ENCODE peak calls at places on chromosome 2, in five cellular contexts. V, Z, L, H and X are unnamed samples.

GRCh38 chr2:226733189-226733858 is 66.3 kb downstream of the IRS1 start:
- DNase-seq in Z (no peak), V (no peak), H (no peak), L (no peak), X (no peak)

GRCh38 chr2:10241641-10242430 is 60.9 kb upstream of the HPCAL1 start:
- DNase-seq in L (peak; percentile 48), H (no peak), V (peak; percentile 46), Z (no peak), X (no peak)

GRCh38 chr2:16093639-16094447 is 153.5 kb downstream of the MYCN start:
- DNase-seq in L (no peak), H (no peak), Z (no peak), V (no peak), X (no peak)

GRCh38 chr2:171158790-171159325 is 1.8 kb downstream of the TLK1 start:
- DNase-seq in Z (no peak), V (no peak), H (no peak), L (no peak), X (no peak)

GRCh38 chr2:151728736-151729415 is 5.4 kb downstream of the NEB start:
- DNase-seq in V (no peak), H (peak; percentile 44), L (no peak), Z (no peak), X (no peak)

GRCh38 chr2:172877826-172878225 is 142.2 kb downstream of the RAPGEF4 start:
- DNase-seq in Z (no peak), H (no peak), L (no peak), V (no peak), X (no peak)

GRCh38 chr2:202941771-202942170 is 29.7 kb downstream of the CARF start:
- DNase-seq in V (no peak), H (no peak), L (no peak), Z (no peak), X (no peak)

GRCh38 chr2:170022692-170023091 is 155.3 kb upstream of the MYO3B start:
- DNase-seq in V (no peak), H (no peak), Z (no peak), L (no peak), X (no peak)

GRCh38 chr2:238511614-238511950 is 84.9 kb downstream of the ASB1 start:
- DNase-seq in L (no peak), V (peak; percentile 37), H (no peak), Z (no peak), X (no peak)

GRCh38 chr2:142580691-142581090 is 296.8 kb upstream of the KYNU start:
- DNase-seq in H (no peak), Z (no peak), L (no peak), V (no peak), X (no peak)

GRCh38 chr2:163563336-163563735 is 172.5 kb downstream of the FIGN start:
- DNase-seq in L (no peak), V (no peak), H (no peak), Z (no peak), X (no peak)

GRCh38 chr2:24984912-24985311 is 13.2 kb upstream of the DNAJC27 start:
- DNase-seq in Z (no peak), V (no peak), H (peak; percentile 22), L (no peak), X (no peak)

GRCh38 chr2:149084924-149085795 is 46.7 kb downstream of the LYPD6B start:
- DNase-seq in Z (no peak), L (no peak), V (no peak), H (no peak), X (no peak)

GRCh38 chr2:158618859-158619490 is 162.2 kb downstream of the PKP4 start:
- DNase-seq in Z (no peak), V (no peak), H (peak; percentile 11), L (no peak), X (no peak)

GRCh38 chr2:58865436-58865835 is 624.3 kb upstream of the FANCL start:
- DNase-seq in L (no peak), H (no peak), Z (no peak), V (no peak), X (no peak)

GRCh38 chr2:111708478-111708877 is 175.5 kb downstream of the ANAPC1 start:
- DNase-seq in Z (no peak), L (no peak), H (no peak), V (no peak), X (no peak)

GRCh38 chr2:46460241-46460921 is 19.0 kb upstream of the TMEM247 start:
- DNase-seq in V (peak; percentile 80), H (no peak), L (no peak), Z (no peak), X (peak; percentile 87)

GRCh38 chr2:96578731-96579130 is 42.2 kb downstream of the ARID5A start:
- DNase-seq in H (no peak), L (no peak), Z (no peak), V (no peak), X (no peak)

GRCh38 chr2:15756011-15756550 is 164.4 kb downstream of the DDX1 start:
- DNase-seq in L (no peak), Z (no peak), V (no peak), H (no peak), X (no peak)

GRCh38 chr2:134144081-134144596 is 109.7 kb upstream of the MGAT5 start:
- DNase-seq in Z (no peak), V (no peak), H (no peak), L (no peak), X (no peak)

GRCh38 chr2:121456325-121456724 is 74.4 kb upstream of the RNU4ATAC start:
- DNase-seq in Z (no peak), L (no peak), V (no peak), H (no peak), X (no peak)

GRCh38 chr2:220191031-220191430 is 563.6 kb downstream of the SLC4A3 start:
- DNase-seq in L (no peak), V (no peak), Z (no peak), H (no peak), X (no peak)

GRCh38 chr2:110865188-110865587 is 132.8 kb downstream of the ACOXL start:
- DNase-seq in L (no peak), H (no peak), Z (no peak), V (no peak), X (no peak)

GRCh38 chr2:136238552-136239346 is 120.8 kb upstream of the CXCR4 start:
- DNase-seq in H (no peak), V (peak; percentile 58), L (no peak), Z (peak; percentile 32), X (no peak)

GRCh38 chr2:42788478-42788793 is 3.9 kb downstream of the HAAO start:
- DNase-seq in H (no peak), V (no peak), Z (no peak), L (no peak), X (no peak)

GRCh38 chr2:151251012-151251411 is 10.7 kb downstream of the RBM43 start:
- DNase-seq in L (no peak), Z (no peak), H (no peak), V (no peak), X (no peak)

GRCh38 chr2:88843061-88843460 is 151.6 kb downstream of the RPIA start:
- DNase-seq in H (no peak), Z (no peak), V (no peak), L (no peak), X (no peak)

GRCh38 chr2:48693645-48694044 is 61.9 kb downstream of the LHCGR start:
- DNase-seq in L (no peak), V (no peak), H (peak; percentile 53), Z (no peak), X (no peak)

GRCh38 chr2:60707750-60708371 is 48.2 kb upstream of the PAPOLG start:
- DNase-seq in Z (no peak), L (no peak), V (no peak), H (peak; percentile 76), X (no peak)

GRCh38 chr2:177550264-177551200 is 158.0 kb downstream of the AGPS start:
- DNase-seq in L (no peak), V (no peak), Z (no peak), H (no peak), X (no peak)

GRCh38 chr2:233358864-233359386 is 4.6 kb downstream of the DGKD start:
- DNase-seq in L (no peak), H (no peak), Z (no peak), V (no peak), X (no peak)

GRCh38 chr2:233359823-233360222 is 5.5 kb downstream of the DGKD start:
- DNase-seq in Z (no peak), L (no peak), V (no peak), H (no peak), X (no peak)

GRCh38 chr2:233356546-233357308 is 2.4 kb downstream of the DGKD start:
- DNase-seq in V (no peak), Z (no peak), H (no peak), L (no peak), X (no peak)

GRCh38 chr2:233355916-233356315 is 1.6 kb downstream of the DGKD start:
- DNase-seq in L (no peak), Z (no peak), V (no peak), H (no peak), X (no peak)

DNA sequence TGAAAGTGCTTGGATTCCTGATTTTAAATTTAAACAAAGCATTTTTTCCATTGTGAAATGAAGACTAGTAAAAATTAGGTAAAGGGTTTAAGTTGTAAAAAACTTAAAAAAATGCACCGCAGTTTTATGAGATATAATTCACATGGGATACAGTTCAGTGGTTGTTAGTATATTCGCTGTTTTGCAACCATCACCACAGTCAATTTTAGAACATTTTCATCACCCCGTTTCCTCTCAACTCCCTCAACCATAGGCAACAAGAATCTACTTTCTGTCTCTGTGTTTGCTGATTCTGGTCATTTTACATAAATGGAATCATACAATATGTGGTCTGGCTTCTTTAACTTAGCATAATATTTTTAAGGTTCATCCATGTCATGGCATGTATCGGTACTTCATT is 4.0 kb downstream of the DGKD start:
- DNase-seq in H (no peak), V (no peak), L (no peak), Z (no peak), X (no peak)
- H3K27ac ChIP-seq in H (no peak overlapping the region), V (no peak overlapping the region), L (no peak overlapping the region), Z (no peak overlapping the region), X (no peak overlapping the region)

GRCh38 chr2:30569991-30570390 is 122.9 kb downstream of the LCLAT1 start:
- DNase-seq in L (no peak), Z (no peak), V (no peak), H (no peak), X (no peak)
- H3K27ac ChIP-seq in L (no peak overlapping the region), Z (no peak overlapping the region), V (no peak overlapping the region), H (no peak overlapping the region), X (no peak overlapping the region)

GRCh38 chr2:68975844-68976243 is 1.4 kb downstream of the GKN1 start:
- DNase-seq in V (no peak), H (no peak), L (no peak), Z (no peak), X (no peak)

GRCh38 chr2:68974251-68974650 is at the start of gene GKN1:
- DNase-seq in L (no peak), H (no peak), Z (no peak), V (no peak), X (no peak)

GRCh38 chr2:68977453-68977852 is 3.0 kb downstream of the GKN1 start:
- DNase-seq in Z (no peak), H (no peak), L (no peak), V (no peak), X (no peak)

GRCh38 chr2:68978098-68978497 is 3.7 kb downstream of the GKN1 start:
- DNase-seq in L (no peak), V (no peak), H (no peak), Z (no peak), X (no peak)

GRCh38 chr2:68974946-68975665 is 670 bp downstream of the GKN1 start:
- DNase-seq in Z (no peak), L (no peak), V (no peak), H (no peak), X (no peak)
- H3K27ac ChIP-seq in Z (no peak overlapping the region), L (no peak overlapping the region), V (no peak overlapping the region), H (no peak overlapping the region), X (no peak overlapping the region)

GRCh38 chr2:28398101-28398834 is 5.6 kb downstream of the FOSL2 start:
- DNase-seq in L (no peak), H (no peak), Z (no peak), V (no peak), X (no peak)
- H3K27ac ChIP-seq in L (peak overlapping the region; percentile 100), H (no peak overlapping the region), Z (no peak overlapping the region), V (peak overlapping the region; percentile 74), X (no peak overlapping the region)